ENCODE peak calls at places on chromosomes 12 and 14, in nine cellular contexts. R is upper lobe of right lung, B is GM06990, N is AG09309, H is suprapubic skin, K is fibroblast of mammary gland, Z is cardiac fibroblast, A is cardiac muscle cell, D is colonic mucosa. M is an unnamed sample.

GRCh38 chr12:19288603-19289244 is 150.6 kb upstream of the AEBP2 start:
- DNase-seq in R (no peak), B (no peak), N (no peak), H (no peak), K (peak; percentile 51), Z (peak; percentile 63), A (peak; percentile 45), D (no peak), M (peak; percentile 59)

GRCh38 chr12:46675736-46676135 is 150.1 kb downstream of the SLC38A4 start:
- DNase-seq in R (peak; percentile 63), B (peak; percentile 3), N (no peak), H (no peak), K (peak; percentile 62), Z (peak; percentile 59), A (peak; percentile 58), D (no peak), M (peak; percentile 56)

GRCh38 chr12:69161835-69162234 is 77.5 kb upstream of the CPSF6 start:
- DNase-seq in R (no peak), B (peak; percentile 33), N (no peak), H (no peak), K (peak; percentile 28), Z (no peak), A (no peak), D (no peak), M (no peak)

GRCh38 chr14:101350021-101350420 is 211.3 kb upstream of the DIO3 start:
- DNase-seq in R (no peak), B (no peak), N (no peak), H (peak; percentile 23), K (no peak), Z (no peak), A (no peak), D (no peak), M (no peak)

GRCh38 chr14:74946659-74947281 is 8.6 kb downstream of the PGF start:
- DNase-seq in R (no peak), B (no peak), N (no peak), H (no peak), K (no peak), Z (no peak), A (no peak), D (no peak), M (no peak)

GRCh38 chr14:32986791-32987545 is 48.3 kb downstream of the NPAS3 start:
- DNase-seq in R (no peak), B (no peak), N (no peak), H (no peak), K (peak; percentile 38), Z (peak; percentile 5), A (no peak), D (no peak), M (peak; percentile 19)

GRCh38 chr12:19036673-19037357 is 92.7 kb upstream of the PLEKHA5 start:
- DNase-seq in R (no peak), B (no peak), N (no peak), H (no peak), K (no peak), Z (peak; percentile 61), A (peak; percentile 72), D (no peak), M (peak; percentile 31)

GRCh38 chr12:42332301-42332894 is 6.4 kb downstream of the PPHLN1 start:
- DNase-seq in R (no peak), B (peak; percentile 13), N (no peak), H (no peak), K (peak; percentile 60), Z (peak; percentile 67), A (peak; percentile 58), D (peak; percentile 30), M (peak; percentile 63)

GRCh38 chr12:78442454-78442801 is 422.1 kb upstream of the SYT1 start:
- DNase-seq in R (no peak), B (no peak), N (peak; percentile 14), H (no peak), K (peak; percentile 66), Z (peak; percentile 20), A (no peak), D (no peak), M (peak; percentile 38)

GRCh38 chr14:105980224-105980623 is 453.8 kb downstream of the TMEM121 start:
- DNase-seq in R (no peak), B (no peak), N (no peak), H (no peak), K (peak; percentile 4), Z (no peak), A (no peak), D (no peak), M (no peak)

GRCh38 chr14:105971593-105972500 is 445.5 kb downstream of the TMEM121 start:
- DNase-seq in R (no peak), B (no peak), N (no peak), H (no peak), K (no peak), Z (no peak), A (no peak), D (no peak), M (no peak)

GRCh38 chr14:105979446-105979845 is 453.1 kb downstream of the TMEM121 start:
- DNase-seq in R (no peak), B (no peak), N (no peak), H (no peak), K (no peak), Z (no peak), A (no peak), D (no peak), M (no peak)

GRCh38 chr14:105978618-105979295 is 452.4 kb downstream of the TMEM121 start:
- DNase-seq in R (no peak), B (no peak), N (no peak), H (no peak), K (no peak), Z (no peak), A (no peak), D (no peak), M (no peak)

DNA sequence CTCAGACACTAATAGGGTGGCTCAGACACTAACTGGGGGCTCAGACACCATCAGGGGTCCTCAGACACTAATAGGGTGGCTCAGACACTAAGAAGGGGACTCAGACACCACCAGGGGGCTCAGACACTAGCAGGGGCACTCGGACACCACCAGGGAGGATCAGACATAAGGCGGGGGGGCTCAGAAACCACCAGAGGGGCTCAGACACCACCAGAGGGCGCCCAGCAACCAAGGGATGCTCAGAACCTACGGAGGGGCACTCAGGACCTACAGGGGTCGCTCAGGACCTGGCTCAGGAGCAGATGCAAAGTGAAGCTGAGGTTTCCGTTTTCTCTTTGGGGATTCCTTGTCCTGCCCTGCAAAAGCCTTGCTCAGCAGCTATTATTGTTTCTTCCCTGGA is 448.5 kb downstream of the TMEM121 start:
- DNase-seq in R (no peak), B (no peak), N (no peak), H (no peak), K (no peak), Z (no peak), A (no peak), D (no peak), M (no peak)
- TF ChIP-seq CTCF in R (peak; percentile 31), B (peak; percentile 60), N (peak; percentile 39), H (no peak), K (no peak), Z (no peak), A (no peak), D (no peak), M (no peak)

GRCh38 chr12:110778801-110779577 is 36.3 kb upstream of the PPP1CC start:
- DNase-seq in R (no peak), B (no peak), N (no peak), H (no peak), K (no peak), Z (no peak), A (no peak), D (no peak), M (no peak)

GRCh38 chr12:110780448-110780847 is 37.8 kb upstream of the PPP1CC start:
- DNase-seq in R (no peak), B (no peak), N (no peak), H (no peak), K (no peak), Z (no peak), A (no peak), D (no peak), M (no peak)

GRCh38 chr12:110776410-110776809 is 33.7 kb upstream of the PPP1CC start:
- DNase-seq in R (no peak), B (peak; percentile 88), N (no peak), H (no peak), K (no peak), Z (no peak), A (no peak), D (no peak), M (no peak)

GRCh38 chr12:110774824-110775223 is 32.1 kb upstream of the PPP1CC start:
- DNase-seq in R (no peak), B (no peak), N (no peak), H (no peak), K (no peak), Z (no peak), A (no peak), D (no peak), M (no peak)

DNA sequence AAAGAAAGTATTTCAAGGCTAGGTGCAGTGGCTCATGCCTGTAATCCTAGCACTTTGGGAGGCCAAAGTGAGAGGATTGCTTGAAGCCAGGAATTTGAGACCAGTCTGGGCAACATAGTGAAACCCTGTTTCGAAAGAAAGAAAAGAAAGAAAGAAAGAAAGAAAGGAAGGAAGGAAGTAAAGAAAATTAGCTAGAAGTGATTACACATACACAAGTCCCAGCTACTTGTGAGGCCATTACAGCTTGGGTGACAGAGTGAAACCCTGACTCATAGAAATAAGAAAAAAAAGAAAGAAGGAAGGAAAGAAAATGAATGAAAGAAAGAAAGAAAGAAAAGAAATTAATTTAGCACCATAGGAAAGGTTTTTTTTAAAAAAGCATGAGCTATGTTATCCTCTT is 33.3 kb upstream of the PPP1CC start:
- DNase-seq in R (no peak), B (no peak), N (no peak), H (no peak), K (no peak), Z (no peak), A (no peak), D (no peak), M (no peak)
- H3K4me3 ChIP-seq in R (no peak overlapping the region), B (no peak overlapping the region), N (no peak overlapping the region), H (no peak overlapping the region), K (no peak overlapping the region), Z (no peak overlapping the region), A (no peak overlapping the region), D (no peak overlapping the region), M (no peak overlapping the region)

DNA sequence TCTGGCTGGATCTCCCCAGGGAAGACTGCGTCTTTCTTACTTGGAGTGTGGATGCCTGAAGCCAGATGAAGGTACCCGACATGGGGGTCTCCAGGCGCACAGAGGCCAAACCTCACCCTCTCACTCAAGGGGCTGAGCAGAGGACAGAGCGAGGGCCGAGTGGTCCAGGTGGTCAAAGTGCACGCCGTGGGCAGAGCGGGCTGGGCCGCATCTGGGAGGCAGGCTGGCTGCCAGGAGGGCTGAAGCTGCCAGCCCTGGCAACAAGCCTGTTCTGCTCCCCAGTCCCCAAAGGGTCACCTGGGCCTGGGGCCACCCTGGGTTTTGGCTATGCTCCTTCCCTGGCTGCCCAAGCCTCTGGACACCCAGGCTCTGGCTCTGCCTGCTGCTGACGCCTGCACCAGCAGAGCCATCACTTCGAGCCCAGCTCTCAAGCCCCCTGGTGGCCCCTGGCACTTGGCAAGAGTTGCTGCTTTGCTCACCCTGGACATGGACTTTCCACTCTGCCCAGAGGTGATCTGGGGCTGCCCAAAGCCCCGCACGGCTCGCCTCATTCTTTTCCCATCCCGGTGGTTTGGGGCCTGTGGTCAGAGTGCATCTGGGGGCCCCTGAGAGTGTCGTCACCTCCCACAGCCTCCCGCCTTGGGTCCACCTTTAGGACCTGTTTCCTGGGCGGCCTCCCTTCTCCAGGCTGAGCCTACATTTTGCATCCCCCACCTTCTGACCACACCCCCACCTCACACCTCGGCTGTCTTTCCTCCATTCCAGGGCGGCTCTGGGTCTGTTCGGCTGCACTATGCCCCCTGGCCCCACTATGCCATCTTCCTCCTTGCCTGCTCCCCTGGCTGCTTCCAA is 2.8 kb downstream of the ADSS1 start:
- DNase-seq in R (no peak), B (no peak), N (no peak), H (no peak), K (no peak), Z (no peak), A (no peak), D (no peak), M (no peak)
- TF ChIP-seq CTCF in R (no peak), B (peak; percentile 22), N (no peak), H (no peak), K (no peak), Z (no peak), A (no peak), D (no peak), M (peak; percentile 11)

GRCh38 chr12:39440101-39440500 is 2.8 kb downstream of the KIF21A start:
- DNase-seq in R (no peak), B (no peak), N (no peak), H (no peak), K (no peak), Z (no peak), A (no peak), D (no peak), M (no peak)
- H3K4me3 ChIP-seq in R (no peak overlapping the region), B (no peak overlapping the region), N (no peak overlapping the region), H (no peak overlapping the region), K (no peak overlapping the region), Z (no peak overlapping the region), A (no peak overlapping the region), D (no peak overlapping the region), M (no peak overlapping the region)